ENCODE peak calls at places on chromosome 11, in six cellular contexts. One of them, this sample, is unnamed.

GRCh38 chr11:126411971-126412381 is 56.5 kb downstream of the ST3GAL4 start:
- DNase-seq in mesenchymal stem cell: no peak
- DNase-seq in neuronal stem cell: no peak
- DNase-seq in H1: no peak
- DNase-seq in H9: no peak
- DNase-seq in IMR-90: no peak
- DNase-seq in this sample: no peak

GRCh38 chr11:121310908-121311307 is 18.3 kb downstream of the SC5D start:
- DNase-seq in mesenchymal stem cell: no peak
- DNase-seq in neuronal stem cell: no peak
- DNase-seq in H1: no peak
- DNase-seq in H9: no peak
- DNase-seq in IMR-90: no peak
- DNase-seq in this sample: no peak

GRCh38 chr11:59841514-59841913 is 3.8 kb downstream of the CBLIF start:
- DNase-seq in mesenchymal stem cell: no peak
- DNase-seq in neuronal stem cell: no peak
- DNase-seq in H1: no peak
- DNase-seq in H9: no peak
- DNase-seq in IMR-90: no peak
- DNase-seq in this sample: no peak

GRCh38 chr11:93236741-93237675 is 39.2 kb upstream of the SLC36A4 start:
- DNase-seq in mesenchymal stem cell: peak; percentile 51
- DNase-seq in neuronal stem cell: peak; percentile 29
- DNase-seq in H1: no peak
- DNase-seq in H9: peak; percentile 52
- DNase-seq in IMR-90: peak; percentile 44
- DNase-seq in this sample: no peak

GRCh38 chr11:32891657-32892354 is 805 bp upstream of the QSER1 start:
- DNase-seq in mesenchymal stem cell: peak; percentile 45
- DNase-seq in neuronal stem cell: no peak
- DNase-seq in H1: no peak
- DNase-seq in H9: no peak
- DNase-seq in IMR-90: no peak
- DNase-seq in this sample: no peak

GRCh38 chr11:77200869-77201268 is 72.8 kb downstream of the MYO7A start:
- DNase-seq in mesenchymal stem cell: no peak
- DNase-seq in neuronal stem cell: no peak
- DNase-seq in H1: no peak
- DNase-seq in H9: no peak
- DNase-seq in IMR-90: no peak
- DNase-seq in this sample: no peak

GRCh38 chr11:5966958-5967357 is 1.3 kb downstream of the OR56A5 start:
- DNase-seq in mesenchymal stem cell: no peak
- DNase-seq in neuronal stem cell: no peak
- DNase-seq in H1: no peak
- DNase-seq in H9: no peak
- DNase-seq in IMR-90: no peak
- DNase-seq in this sample: no peak

GRCh38 chr11:13210424-13210823 is 67.2 kb upstream of the BMAL1 start:
- DNase-seq in mesenchymal stem cell: peak; percentile 76
- DNase-seq in neuronal stem cell: peak; percentile 59
- DNase-seq in H1: peak; percentile 67
- DNase-seq in H9: peak; percentile 79
- DNase-seq in IMR-90: peak; percentile 84
- DNase-seq in this sample: peak; percentile 74

GRCh38 chr11:58606930-58607714 is 15.3 kb upstream of the CNTF start:
- DNase-seq in mesenchymal stem cell: no peak
- DNase-seq in neuronal stem cell: no peak
- DNase-seq in H1: no peak
- DNase-seq in H9: no peak
- DNase-seq in IMR-90: no peak
- DNase-seq in this sample: no peak

GRCh38 chr11:134911514-134912180 is 499.6 kb upstream of the B3GAT1 start:
- DNase-seq in mesenchymal stem cell: no peak
- DNase-seq in neuronal stem cell: no peak
- DNase-seq in H1: no peak
- DNase-seq in H9: no peak
- DNase-seq in IMR-90: no peak
- DNase-seq in this sample: no peak

GRCh38 chr11:89125298-89125697 is 52.4 kb upstream of the TYR start:
- DNase-seq in mesenchymal stem cell: no peak
- DNase-seq in neuronal stem cell: no peak
- DNase-seq in H1: no peak
- DNase-seq in H9: peak; percentile 43
- DNase-seq in IMR-90: no peak
- DNase-seq in this sample: no peak

DNA sequence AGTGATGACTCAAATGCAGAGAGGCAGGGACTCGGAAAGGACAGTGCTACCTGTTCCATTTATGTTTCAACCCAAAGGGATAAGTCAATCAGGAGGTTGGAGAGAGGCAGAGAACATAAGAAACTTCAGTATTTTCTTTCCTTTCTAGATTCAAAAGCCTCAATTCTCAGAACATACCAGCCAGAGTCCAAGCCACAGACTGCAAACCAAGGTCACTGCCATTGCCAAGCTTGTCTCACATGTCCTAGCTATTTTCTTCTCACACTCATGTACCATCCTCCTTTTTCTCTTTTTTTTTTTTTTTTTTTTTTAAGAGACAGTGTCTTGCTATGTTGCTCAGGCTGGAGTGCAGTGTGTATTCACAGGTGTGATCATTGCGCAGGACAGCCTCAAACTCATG is 111.7 kb upstream of the AKIP1 start:
- DNase-seq in mesenchymal stem cell: no peak
- DNase-seq in neuronal stem cell: no peak
- DNase-seq in H1: no peak
- DNase-seq in H9: no peak
- DNase-seq in IMR-90: no peak
- DNase-seq in this sample: no peak
- H2AK5ac ChIP-seq in mesenchymal stem cell: no peak overlapping the region
- H2AK5ac ChIP-seq in neuronal stem cell: no peak overlapping the region
- H2AK5ac ChIP-seq in H1: no peak overlapping the region
- H2AK5ac ChIP-seq in H9: no peak overlapping the region
- H2AK5ac ChIP-seq in IMR-90: no peak overlapping the region
- H2AK5ac ChIP-seq in this sample: no peak overlapping the region

GRCh38 chr11:14358729-14359439 is at the start of gene RRAS2:
- DNase-seq in mesenchymal stem cell: peak; percentile 82
- DNase-seq in neuronal stem cell: peak; percentile 77
- DNase-seq in H1: peak; percentile 84
- DNase-seq in H9: peak; percentile 86
- DNase-seq in IMR-90: peak; percentile 65
- DNase-seq in this sample: peak; percentile 71

GRCh38 chr11:14360976-14361375 is 2.0 kb upstream of the RRAS2 start:
- DNase-seq in mesenchymal stem cell: no peak
- DNase-seq in neuronal stem cell: no peak
- DNase-seq in H1: no peak
- DNase-seq in H9: no peak
- DNase-seq in IMR-90: no peak
- DNase-seq in this sample: peak; percentile 90

GRCh38 chr11:14359573-14360031 is 619 bp upstream of the RRAS2 start:
- DNase-seq in mesenchymal stem cell: no peak
- DNase-seq in neuronal stem cell: no peak
- DNase-seq in H1: no peak
- DNase-seq in H9: no peak
- DNase-seq in IMR-90: peak; percentile 35
- DNase-seq in this sample: peak; percentile 70

GRCh38 chr11:14356342-14356741 is 2.6 kb downstream of the RRAS2 start:
- DNase-seq in mesenchymal stem cell: no peak
- DNase-seq in neuronal stem cell: no peak
- DNase-seq in H1: no peak
- DNase-seq in H9: no peak
- DNase-seq in IMR-90: no peak
- DNase-seq in this sample: no peak

DNA sequence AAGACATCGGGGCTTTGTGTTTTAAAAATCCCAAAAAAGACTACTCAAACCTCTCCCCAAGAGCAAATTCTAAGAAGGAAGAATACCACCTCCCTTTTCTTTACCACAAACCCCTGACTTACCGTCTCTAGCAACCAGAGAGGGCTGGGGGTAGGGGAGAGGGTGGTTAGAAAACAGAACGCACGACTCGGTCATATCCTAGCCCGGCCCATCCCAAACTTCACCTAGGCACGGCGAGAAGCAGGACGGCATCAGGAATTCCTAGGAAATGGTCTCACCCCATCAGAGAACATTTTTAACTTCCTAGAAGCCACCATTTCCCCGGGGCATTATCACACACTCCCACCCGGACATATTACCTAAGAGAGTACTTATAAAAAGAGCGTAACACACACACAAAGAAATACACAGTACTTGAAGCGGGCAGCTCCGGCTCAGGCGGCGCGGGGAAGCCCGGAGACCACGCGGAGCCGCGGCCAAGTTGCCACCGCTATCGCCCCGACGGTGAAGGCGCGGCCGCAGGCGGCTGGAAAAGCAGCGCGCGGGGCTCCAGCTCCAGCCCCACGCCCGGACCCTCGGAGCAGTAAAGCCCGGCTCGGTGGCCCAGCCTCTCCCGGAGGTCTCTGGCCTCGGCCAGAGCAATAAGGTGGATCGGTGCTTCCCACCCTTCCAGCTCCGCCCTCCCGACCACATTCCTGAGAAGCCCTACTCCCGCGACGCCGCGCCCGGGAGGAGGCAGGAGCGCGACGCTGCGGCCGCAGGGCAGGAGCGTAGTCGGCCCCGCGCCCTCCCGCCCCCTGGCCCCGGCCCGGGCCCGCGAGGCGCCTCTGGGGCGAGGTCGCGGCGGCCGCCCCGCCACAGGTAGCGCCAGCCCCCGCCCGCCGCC is 897 bp downstream of the RRAS2 start:
- DNase-seq in mesenchymal stem cell: peak; percentile 80
- DNase-seq in neuronal stem cell: peak; percentile 67
- DNase-seq in H1: peak; percentile 78
- DNase-seq in H9: peak; percentile 72
- DNase-seq in IMR-90: peak; percentile 54
- DNase-seq in this sample: peak; percentile 72
- H3K4ac ChIP-seq in mesenchymal stem cell: peak overlapping the region; percentile 91
- H3K4ac ChIP-seq in neuronal stem cell: no peak overlapping the region
- H3K4ac ChIP-seq in H1: peak overlapping the region; percentile 3
- H3K4ac ChIP-seq in H9: no peak overlapping the region
- H3K4ac ChIP-seq in IMR-90: peak overlapping the region; percentile 88
- H3K4ac ChIP-seq in this sample: peak overlapping the region; percentile 91

DNA sequence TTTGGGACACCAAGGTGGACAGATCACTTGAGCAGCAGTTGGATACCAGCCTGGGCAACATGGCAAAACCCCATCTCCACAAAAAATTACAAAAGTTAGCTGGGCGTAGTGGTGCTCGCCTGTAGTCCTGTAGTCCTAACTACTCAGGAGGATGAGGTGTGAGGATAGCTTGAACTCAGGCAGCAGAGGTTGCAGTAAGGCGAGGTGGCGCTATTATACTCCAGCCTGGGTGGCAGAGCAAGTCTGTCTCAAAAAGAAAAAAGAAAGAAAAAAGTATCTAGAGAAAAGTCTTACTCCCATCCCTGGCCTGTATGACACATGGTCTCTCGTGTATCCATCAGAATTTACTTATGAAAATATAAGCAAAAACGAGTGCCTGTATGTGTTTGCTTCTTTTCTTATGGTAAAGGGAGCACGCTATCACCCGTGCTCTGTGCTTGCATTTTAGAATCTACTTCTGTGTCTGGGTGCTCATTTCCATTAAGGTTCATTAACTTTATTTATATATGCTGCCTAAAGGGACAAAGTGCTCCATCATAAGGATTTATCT is 15.4 kb upstream of the CPT1A start:
- DNase-seq in mesenchymal stem cell: peak; percentile 19
- DNase-seq in neuronal stem cell: no peak
- DNase-seq in H1: no peak
- DNase-seq in H9: no peak
- DNase-seq in IMR-90: no peak
- DNase-seq in this sample: no peak
- H3K9ac ChIP-seq in mesenchymal stem cell: no peak overlapping the region
- H3K9ac ChIP-seq in neuronal stem cell: no peak overlapping the region
- H3K9ac ChIP-seq in H1: no peak overlapping the region
- H3K9ac ChIP-seq in H9: no peak overlapping the region
- H3K9ac ChIP-seq in IMR-90: no peak overlapping the region
- H3K9ac ChIP-seq in this sample: no peak overlapping the region

DNA sequence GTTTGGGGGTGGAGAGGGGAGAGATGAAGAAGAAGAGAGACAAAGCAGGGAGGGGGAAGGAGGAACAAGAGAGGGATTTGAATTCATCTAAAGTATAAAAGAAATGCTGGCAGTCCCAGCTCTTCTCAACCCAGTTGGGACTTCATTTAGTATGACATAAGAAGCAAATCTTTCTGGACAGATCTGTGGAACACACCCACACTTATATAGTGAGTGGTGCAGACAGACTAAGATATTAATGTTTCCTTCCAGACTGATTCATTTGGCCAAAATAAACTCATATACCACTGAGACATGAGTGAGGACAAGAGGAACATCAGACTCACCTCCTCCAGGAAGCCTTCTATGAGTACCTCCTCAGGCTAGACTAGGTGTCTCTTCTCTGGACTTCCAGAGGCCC is 514.0 kb downstream of the SOX6 start:
- DNase-seq in mesenchymal stem cell: no peak
- DNase-seq in neuronal stem cell: no peak
- DNase-seq in H1: no peak
- DNase-seq in H9: no peak
- DNase-seq in IMR-90: no peak
- DNase-seq in this sample: no peak
- H2AK5ac ChIP-seq in mesenchymal stem cell: no peak overlapping the region
- H2AK5ac ChIP-seq in neuronal stem cell: no peak overlapping the region
- H2AK5ac ChIP-seq in H1: no peak overlapping the region
- H2AK5ac ChIP-seq in H9: no peak overlapping the region
- H2AK5ac ChIP-seq in IMR-90: no peak overlapping the region
- H2AK5ac ChIP-seq in this sample: no peak overlapping the region

GRCh38 chr11:70159612-70160570 is 43.2 kb upstream of the FADD start:
- DNase-seq in mesenchymal stem cell: no peak
- DNase-seq in neuronal stem cell: no peak
- DNase-seq in H1: no peak
- DNase-seq in H9: no peak
- DNase-seq in IMR-90: peak; percentile 47
- DNase-seq in this sample: no peak

GRCh38 chr11:70155386-70155785 is 47.7 kb upstream of the FADD start:
- DNase-seq in mesenchymal stem cell: no peak
- DNase-seq in neuronal stem cell: no peak
- DNase-seq in H1: no peak
- DNase-seq in H9: no peak
- DNase-seq in IMR-90: no peak
- DNase-seq in this sample: no peak

GRCh38 chr11:70156291-70157037 is 46.6 kb upstream of the FADD start:
- DNase-seq in mesenchymal stem cell: no peak
- DNase-seq in neuronal stem cell: no peak
- DNase-seq in H1: no peak
- DNase-seq in H9: no peak
- DNase-seq in IMR-90: no peak
- DNase-seq in this sample: no peak

GRCh38 chr11:70158757-70159389 is 44.2 kb upstream of the FADD start:
- DNase-seq in mesenchymal stem cell: no peak
- DNase-seq in neuronal stem cell: no peak
- DNase-seq in H1: no peak
- DNase-seq in H9: no peak
- DNase-seq in IMR-90: no peak
- DNase-seq in this sample: no peak

GRCh38 chr11:70158201-70158600 is 44.9 kb upstream of the FADD start:
- DNase-seq in mesenchymal stem cell: peak; percentile 16
- DNase-seq in neuronal stem cell: no peak
- DNase-seq in H1: peak; percentile 80
- DNase-seq in H9: peak; percentile 85
- DNase-seq in IMR-90: peak; percentile 19
- DNase-seq in this sample: peak; percentile 1
- H3K4ac ChIP-seq in mesenchymal stem cell: no peak overlapping the region
- H3K4ac ChIP-seq in neuronal stem cell: no peak overlapping the region
- H3K4ac ChIP-seq in H1: no peak overlapping the region
- H3K4ac ChIP-seq in H9: no peak overlapping the region
- H3K4ac ChIP-seq in IMR-90: no peak overlapping the region
- H3K4ac ChIP-seq in this sample: no peak overlapping the region

GRCh38 chr11:72105888-72106287 is at the start of gene TOMT:
- DNase-seq in mesenchymal stem cell: no peak
- DNase-seq in neuronal stem cell: no peak
- DNase-seq in H1: no peak
- DNase-seq in H9: no peak
- DNase-seq in IMR-90: no peak
- DNase-seq in this sample: no peak
- H3K9ac ChIP-seq in mesenchymal stem cell: no peak within 1 kb of the TSS
- H3K9ac ChIP-seq in neuronal stem cell: no peak within 1 kb of the TSS
- H3K9ac ChIP-seq in H1: no peak within 1 kb of the TSS
- H3K9ac ChIP-seq in H9: no peak within 1 kb of the TSS
- H3K9ac ChIP-seq in IMR-90: no peak within 1 kb of the TSS
- H3K9ac ChIP-seq in this sample: no peak within 1 kb of the TSS